ENCODE peak calls at places on chromosomes 12 and 14, in six cellular contexts. One of them, this sample, is unnamed.
A peak's percentile ranks its signal among the peaks of the same experiment; 100 is the strongest.

GRCh38 chr14:23183479-23183878 is at the start of gene SLC7A8:
- DNase-seq in Panc1: no peak
- DNase-seq in psoas muscle: peak; percentile 71
- DNase-seq in stomach: peak; percentile 71
- DNase-seq in ovary: peak; percentile 89
- DNase-seq in uterus: peak; percentile 89
- DNase-seq in this sample: peak; percentile 44

GRCh38 chr14:99522934-99523660 is 41.9 kb downstream of the CCNK start:
- DNase-seq in Panc1: no peak
- DNase-seq in uterus: no peak
- DNase-seq in ovary: peak; percentile 70
- DNase-seq in stomach: no peak
- DNase-seq in psoas muscle: peak; percentile 39
- DNase-seq in this sample: no peak

GRCh38 chr12:67811437-67812361 is 163.2 kb downstream of the DYRK2 start:
- DNase-seq in uterus: no peak
- DNase-seq in stomach: no peak
- DNase-seq in ovary: no peak
- DNase-seq in psoas muscle: no peak
- DNase-seq in Panc1: no peak
- DNase-seq in this sample: no peak

GRCh38 chr12:54054442-54055332 is 1.1 kb downstream of the HOXC4 start:
- DNase-seq in uterus: no peak
- DNase-seq in ovary: no peak
- DNase-seq in Panc1: no peak
- DNase-seq in stomach: no peak
- DNase-seq in psoas muscle: no peak
- DNase-seq in this sample: no peak

GRCh38 chr14:92687681-92688433 is 60.6 kb downstream of the LGMN start:
- DNase-seq in uterus: no peak
- DNase-seq in psoas muscle: no peak
- DNase-seq in ovary: peak; percentile 16
- DNase-seq in stomach: peak; percentile 62
- DNase-seq in Panc1: no peak
- DNase-seq in this sample: no peak

GRCh38 chr12:116138781-116139180 is 138.7 kb downstream of the MED13L start:
- DNase-seq in psoas muscle: no peak
- DNase-seq in ovary: no peak
- DNase-seq in uterus: no peak
- DNase-seq in Panc1: no peak
- DNase-seq in stomach: no peak
- DNase-seq in this sample: no peak

GRCh38 chr14:75286313-75286712 is 7.7 kb downstream of the FOS start:
- DNase-seq in stomach: no peak
- DNase-seq in ovary: no peak
- DNase-seq in uterus: no peak
- DNase-seq in psoas muscle: peak; percentile 64
- DNase-seq in Panc1: no peak
- DNase-seq in this sample: no peak

GRCh38 chr12:113273053-113273725 is 51.9 kb downstream of the TPCN1 start:
- DNase-seq in Panc1: no peak
- DNase-seq in ovary: no peak
- DNase-seq in psoas muscle: peak; percentile 49
- DNase-seq in stomach: no peak
- DNase-seq in uterus: no peak
- DNase-seq in this sample: no peak

GRCh38 chr12:70983692-70984091 is 63.2 kb upstream of the PTPRR start:
- DNase-seq in psoas muscle: no peak
- DNase-seq in ovary: no peak
- DNase-seq in Panc1: no peak
- DNase-seq in uterus: no peak
- DNase-seq in stomach: no peak
- DNase-seq in this sample: no peak

GRCh38 chr12:89472508-89472907 is 52.1 kb downstream of the GALNT4 start:
- DNase-seq in Panc1: no peak
- DNase-seq in psoas muscle: no peak
- DNase-seq in ovary: no peak
- DNase-seq in uterus: no peak
- DNase-seq in stomach: no peak
- DNase-seq in this sample: no peak

GRCh38 chr14:67971627-67972625 is 152.3 kb downstream of the RAD51B start:
- DNase-seq in Panc1: peak; percentile 4
- DNase-seq in uterus: no peak
- DNase-seq in ovary: no peak
- DNase-seq in stomach: no peak
- DNase-seq in psoas muscle: no peak
- DNase-seq in this sample: no peak

GRCh38 chr14:34750670-34751069 is 36.3 kb upstream of the CFL2 start:
- DNase-seq in psoas muscle: no peak
- DNase-seq in Panc1: no peak
- DNase-seq in stomach: no peak
- DNase-seq in ovary: no peak
- DNase-seq in uterus: no peak
- DNase-seq in this sample: no peak

GRCh38 chr12:72467985-72468384 is 195.8 kb downstream of the TRHDE start:
- DNase-seq in psoas muscle: no peak
- DNase-seq in stomach: no peak
- DNase-seq in ovary: no peak
- DNase-seq in Panc1: no peak
- DNase-seq in uterus: no peak
- DNase-seq in this sample: no peak

GRCh38 chr12:91043408-91043807 is 14.4 kb downstream of the KERA start:
- DNase-seq in uterus: no peak
- DNase-seq in stomach: no peak
- DNase-seq in psoas muscle: no peak
- DNase-seq in ovary: no peak
- DNase-seq in Panc1: no peak
- DNase-seq in this sample: no peak

GRCh38 chr12:131610891-131611290 is 100.0 kb upstream of the SFSWAP start:
- DNase-seq in Panc1: no peak
- DNase-seq in stomach: no peak
- DNase-seq in ovary: no peak
- DNase-seq in psoas muscle: no peak
- DNase-seq in uterus: no peak
- DNase-seq in this sample: no peak
- TF ChIP-seq CTCF in Panc1: no peak
- TF ChIP-seq CTCF in stomach: no peak
- TF ChIP-seq CTCF in ovary: no peak
- TF ChIP-seq CTCF in psoas muscle: no peak
- TF ChIP-seq CTCF in uterus: no peak
- TF ChIP-seq CTCF in this sample: no peak

DNA sequence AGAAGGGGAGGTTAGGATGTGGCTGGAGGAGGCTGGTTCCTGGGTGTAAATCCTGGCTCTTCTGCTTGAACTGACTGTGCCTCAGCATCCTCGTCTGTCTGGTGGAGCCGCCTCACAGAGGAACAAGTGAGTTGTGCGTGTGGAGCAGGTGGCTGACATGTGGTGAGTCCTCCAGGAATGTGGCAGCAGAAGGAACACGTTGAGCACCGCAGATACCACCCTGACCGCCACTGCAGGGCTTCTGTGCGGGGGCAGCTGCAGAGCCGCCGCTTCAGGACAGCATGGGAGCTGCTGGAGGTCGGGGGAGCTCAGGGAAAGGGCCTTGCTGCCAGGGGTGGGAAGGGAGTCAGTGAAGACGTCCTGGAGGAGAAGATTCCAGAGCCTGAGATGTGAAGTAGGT is 48.9 kb downstream of the TRAF3 start:
- DNase-seq in psoas muscle: no peak
- DNase-seq in uterus: no peak
- DNase-seq in Panc1: no peak
- DNase-seq in ovary: no peak
- DNase-seq in stomach: no peak
- DNase-seq in this sample: no peak
- H3K4me1 ChIP-seq in psoas muscle: peaks cover 13% of the 10 kb centered on the region
- H3K4me1 ChIP-seq in uterus: no peaks in the 10 kb centered on the region
- H3K4me1 ChIP-seq in Panc1: peaks cover 8% of the 10 kb centered on the region
- H3K4me1 ChIP-seq in ovary: peaks cover 3% of the 10 kb centered on the region
- H3K4me1 ChIP-seq in stomach: peaks cover 8% of the 10 kb centered on the region
- H3K4me1 ChIP-seq in this sample: no peaks in the 10 kb centered on the region

GRCh38 chr14:95465358-95465757 is 51.1 kb downstream of the SYNE3 start:
- DNase-seq in Panc1: no peak
- DNase-seq in stomach: no peak
- DNase-seq in ovary: no peak
- DNase-seq in uterus: no peak
- DNase-seq in psoas muscle: no peak
- DNase-seq in this sample: no peak

GRCh38 chr14:95464524-95464923 is 51.9 kb downstream of the SYNE3 start:
- DNase-seq in uterus: no peak
- DNase-seq in ovary: no peak
- DNase-seq in Panc1: no peak
- DNase-seq in psoas muscle: no peak
- DNase-seq in stomach: no peak
- DNase-seq in this sample: no peak

GRCh38 chr14:95467232-95467631 is 49.2 kb downstream of the SYNE3 start:
- DNase-seq in uterus: no peak
- DNase-seq in Panc1: no peak
- DNase-seq in stomach: no peak
- DNase-seq in psoas muscle: no peak
- DNase-seq in ovary: no peak
- DNase-seq in this sample: peak; percentile 49

GRCh38 chr14:95466506-95466905 is 49.9 kb downstream of the SYNE3 start:
- DNase-seq in Panc1: no peak
- DNase-seq in psoas muscle: peak; percentile 4
- DNase-seq in uterus: no peak
- DNase-seq in stomach: no peak
- DNase-seq in ovary: no peak
- DNase-seq in this sample: no peak

DNA sequence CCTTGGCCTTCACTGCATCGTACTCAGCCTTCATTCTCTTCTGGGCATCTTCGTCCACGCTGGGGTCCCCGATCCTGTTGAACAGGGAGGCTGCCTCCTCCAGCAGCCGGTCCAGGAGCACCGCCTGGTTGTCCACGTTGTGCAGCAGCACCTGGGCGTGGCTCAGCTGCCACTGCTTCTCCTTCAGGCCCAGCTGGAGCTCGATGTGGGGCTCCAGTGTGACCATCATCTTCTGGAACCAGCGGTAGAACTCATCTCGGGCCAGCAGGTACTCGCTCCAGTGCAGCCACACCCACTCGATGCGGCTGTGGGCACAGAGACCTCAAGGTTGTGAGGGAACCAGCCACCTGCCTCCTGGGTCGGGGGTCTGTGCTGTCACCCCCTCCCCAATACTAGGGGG is 50.5 kb downstream of the SYNE3 start:
- DNase-seq in psoas muscle: no peak
- DNase-seq in stomach: no peak
- DNase-seq in ovary: no peak
- DNase-seq in uterus: no peak
- DNase-seq in Panc1: no peak
- DNase-seq in this sample: no peak
- H3K4me3 ChIP-seq in psoas muscle: no peak overlapping the region
- H3K4me3 ChIP-seq in stomach: no peak overlapping the region
- H3K4me3 ChIP-seq in ovary: no peak overlapping the region
- H3K4me3 ChIP-seq in uterus: no peak overlapping the region
- H3K4me3 ChIP-seq in Panc1: no peak overlapping the region
- H3K4me3 ChIP-seq in this sample: no peak overlapping the region

GRCh38 chr12:118841588-118841987 is 139.8 kb upstream of the SRRM4 start:
- DNase-seq in uterus: no peak
- DNase-seq in stomach: no peak
- DNase-seq in Panc1: no peak
- DNase-seq in ovary: no peak
- DNase-seq in psoas muscle: no peak
- DNase-seq in this sample: no peak

GRCh38 chr12:118842753-118843335 is 138.5 kb upstream of the SRRM4 start:
- DNase-seq in ovary: no peak
- DNase-seq in psoas muscle: no peak
- DNase-seq in Panc1: no peak
- DNase-seq in uterus: no peak
- DNase-seq in stomach: no peak
- DNase-seq in this sample: no peak

GRCh38 chr12:118840878-118841277 is 140.5 kb upstream of the SRRM4 start:
- DNase-seq in uterus: no peak
- DNase-seq in ovary: no peak
- DNase-seq in psoas muscle: no peak
- DNase-seq in Panc1: no peak
- DNase-seq in stomach: no peak
- DNase-seq in this sample: no peak

GRCh38 chr12:118835911-118836310 is 145.4 kb upstream of the SRRM4 start:
- DNase-seq in uterus: no peak
- DNase-seq in stomach: no peak
- DNase-seq in ovary: no peak
- DNase-seq in psoas muscle: no peak
- DNase-seq in Panc1: no peak
- DNase-seq in this sample: no peak

GRCh38 chr12:118840399-118840798 is 140.9 kb upstream of the SRRM4 start:
- DNase-seq in ovary: no peak
- DNase-seq in psoas muscle: no peak
- DNase-seq in uterus: no peak
- DNase-seq in Panc1: no peak
- DNase-seq in stomach: no peak
- DNase-seq in this sample: no peak
- TF ChIP-seq CTCF in ovary: no peak
- TF ChIP-seq CTCF in psoas muscle: no peak
- TF ChIP-seq CTCF in uterus: no peak
- TF ChIP-seq CTCF in Panc1: peak; percentile 44
- TF ChIP-seq CTCF in stomach: no peak
- TF ChIP-seq CTCF in this sample: no peak

DNA sequence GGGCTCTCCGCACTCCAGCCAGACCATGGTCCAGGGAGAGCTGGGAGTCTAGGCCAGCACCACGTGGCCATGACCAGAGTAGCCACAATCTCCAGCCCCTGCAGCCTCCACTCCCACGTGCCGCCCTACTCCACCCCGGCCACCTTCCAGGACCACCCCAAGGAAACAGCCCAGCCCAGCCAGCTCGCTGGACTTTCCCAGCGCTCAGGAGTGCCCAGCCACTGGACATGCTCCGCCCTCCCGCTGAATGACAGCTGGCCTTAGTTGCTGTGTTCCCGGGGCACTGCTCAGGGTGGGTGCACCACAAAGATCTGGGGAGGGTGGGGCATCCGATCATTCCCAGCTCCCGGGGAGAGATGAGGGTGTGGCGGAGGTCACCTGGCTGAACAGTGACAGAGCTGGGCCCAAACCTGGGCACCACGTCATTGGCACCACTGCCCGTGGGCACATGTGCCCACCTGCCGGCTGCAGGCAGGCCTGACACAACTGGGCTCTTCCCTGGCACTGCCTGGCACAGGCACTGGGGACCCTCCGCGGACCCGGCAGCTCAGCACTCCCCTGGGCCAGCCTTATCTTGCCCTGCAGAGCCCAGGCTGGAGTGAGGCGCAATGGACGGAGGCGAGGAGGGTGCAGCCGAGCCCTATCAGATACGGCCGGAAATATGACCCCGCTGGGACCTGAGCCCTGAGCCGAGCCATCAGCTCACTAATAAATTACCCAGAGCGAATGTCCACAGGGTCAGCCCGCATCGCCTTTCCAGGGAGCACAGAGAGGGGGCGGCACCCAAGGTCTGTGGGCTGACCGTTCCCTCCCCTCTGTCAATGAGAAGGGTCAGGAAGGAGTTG is 1.9 kb upstream of the C14orf180 start:
- DNase-seq in uterus: no peak
- DNase-seq in psoas muscle: no peak
- DNase-seq in Panc1: no peak
- DNase-seq in stomach: peak; percentile 34
- DNase-seq in ovary: no peak
- DNase-seq in this sample: no peak
- H3K4me1 ChIP-seq in uterus: no peaks in the 10 kb centered on the region
- H3K4me1 ChIP-seq in psoas muscle: peaks cover 50% of the 10 kb centered on the region
- H3K4me1 ChIP-seq in Panc1: no peaks in the 10 kb centered on the region
- H3K4me1 ChIP-seq in stomach: peaks cover 61% of the 10 kb centered on the region
- H3K4me1 ChIP-seq in ovary: no peaks in the 10 kb centered on the region
- H3K4me1 ChIP-seq in this sample: no peaks in the 10 kb centered on the region

GRCh38 chr12:122420471-122421262 is 1.8 kb downstream of the CLIP1 start:
- DNase-seq in stomach: no peak
- DNase-seq in ovary: no peak
- DNase-seq in uterus: no peak
- DNase-seq in psoas muscle: no peak
- DNase-seq in Panc1: no peak
- DNase-seq in this sample: no peak
- H3K4me3 ChIP-seq in stomach: peak overlapping the region; percentile 92
- H3K4me3 ChIP-seq in ovary: peak overlapping the region; percentile 85
- H3K4me3 ChIP-seq in uterus: peak overlapping the region; percentile 97
- H3K4me3 ChIP-seq in psoas muscle: peak overlapping the region; percentile 75
- H3K4me3 ChIP-seq in Panc1: peak overlapping the region; percentile 81
- H3K4me3 ChIP-seq in this sample: no peak overlapping the region